ENCODE peak calls at places on chromosomes 13 and 19, in four cellular contexts. One of them, this sample, is unnamed.
A peak's percentile ranks its signal among the peaks of the same experiment; 100 is the strongest.

GRCh38 chr13:112160558-112160957 is 93.6 kb downstream of the SOX1 start:
- DNase-seq in Peyer's patch: peak; percentile 24
- DNase-seq in SK-N-SH: no peak
- DNase-seq in left cardiac atrium: no peak
- DNase-seq in this sample: no peak

GRCh38 chr13:32150794-32151193 is 119.2 kb downstream of the FRY start:
- DNase-seq in Peyer's patch: peak; percentile 52
- DNase-seq in SK-N-SH: no peak
- DNase-seq in left cardiac atrium: peak; percentile 76
- DNase-seq in this sample: no peak

GRCh38 chr19:41352609-41353465 is 885 bp downstream of the TGFB1 start:
- DNase-seq in left cardiac atrium: peak; percentile 73
- DNase-seq in Peyer's patch: peak; percentile 93
- DNase-seq in SK-N-SH: peak; percentile 79
- DNase-seq in this sample: peak; percentile 88

GRCh38 chr19:3189702-3190469 is 4.2 kb downstream of the NCLN start:
- DNase-seq in Peyer's patch: no peak
- DNase-seq in SK-N-SH: no peak
- DNase-seq in left cardiac atrium: peak; percentile 17
- DNase-seq in this sample: no peak

GRCh38 chr19:13492128-13492527 is 14.2 kb downstream of the CACNA1A start:
- DNase-seq in Peyer's patch: no peak
- DNase-seq in SK-N-SH: no peak
- DNase-seq in left cardiac atrium: no peak
- DNase-seq in this sample: no peak

GRCh38 chr19:40331052-40331451 is 17.1 kb downstream of the C19orf47 start:
- DNase-seq in Peyer's patch: no peak
- DNase-seq in SK-N-SH: no peak
- DNase-seq in left cardiac atrium: no peak
- DNase-seq in this sample: no peak

GRCh38 chr13:110470272-110471009 is 91.1 kb downstream of the RAB20 start:
- DNase-seq in left cardiac atrium: no peak
- DNase-seq in SK-N-SH: peak; percentile 69
- DNase-seq in Peyer's patch: no peak
- DNase-seq in this sample: no peak

GRCh38 chr19:19120308-19121156 is 17.7 kb downstream of the TMEM161A start:
- DNase-seq in Peyer's patch: peak; percentile 72
- DNase-seq in left cardiac atrium: peak; percentile 64
- DNase-seq in SK-N-SH: peak; percentile 81
- DNase-seq in this sample: peak; percentile 99

GRCh38 chr19:47247308-47247990 is 8.9 kb upstream of the CCDC9 start:
- DNase-seq in left cardiac atrium: peak; percentile 83
- DNase-seq in Peyer's patch: peak; percentile 90
- DNase-seq in SK-N-SH: peak; percentile 74
- DNase-seq in this sample: no peak

This sample was measured in H1.